ENCODE peak calls at places on chromosome 16, in five cellular contexts. T, J, D, P and Q are unnamed samples.

GRCh38 chr16:68416057-68417046 is 32.0 kb downstream of the SMPD3 start:
- DNase-seq in J (no peak), T (no peak), P (no peak), D (no peak), Q (no peak)

GRCh38 chr16:22192261-22193133 is 13.6 kb upstream of the EEF2K start:
- DNase-seq in D (no peak), T (no peak), P (no peak), J (peak; percentile 87), Q (no peak)

GRCh38 chr16:29701214-29701555 is 22.2 kb downstream of the QPRT start:
- DNase-seq in J (no peak), P (no peak), D (no peak), T (no peak), Q (no peak)

GRCh38 chr16:72877374-72878028 is 170.4 kb downstream of the ZFHX3 start:
- DNase-seq in P (no peak), D (peak; percentile 68), T (peak; percentile 58), J (peak; percentile 85), Q (no peak)

GRCh38 chr16:74998481-74999207 is at the start of gene ZNRF1:
- DNase-seq in T (no peak), J (peak; percentile 78), P (peak; percentile 93), D (peak; percentile 79), Q (peak; percentile 37)

GRCh38 chr16:17743158-17743557 is 272.4 kb upstream of the XYLT1 start:
- DNase-seq in P (no peak), J (no peak), T (no peak), D (no peak), Q (no peak)

GRCh38 chr16:50386139-50386538 is 17.4 kb upstream of the BRD7 start:
- DNase-seq in D (no peak), P (no peak), T (no peak), J (no peak), Q (peak; percentile 61)

GRCh38 chr16:19284207-19284606 is 1.3 kb upstream of the CLEC19A start:
- DNase-seq in J (peak; percentile 88), T (no peak), P (no peak), D (peak; percentile 65), Q (peak; percentile 85)

GRCh38 chr16:81448154-81449131 is 3.8 kb downstream of the CMIP start:
- DNase-seq in J (peak; percentile 45), P (no peak), T (no peak), D (no peak), Q (no peak)

GRCh38 chr16:69367980-69368379 is 16.4 kb upstream of the TMED6 start:
- DNase-seq in T (no peak), P (no peak), J (no peak), D (no peak), Q (no peak)

GRCh38 chr16:52466998-52467397 is 79.9 kb downstream of the TOX3 start:
- DNase-seq in J (no peak), T (no peak), P (no peak), D (no peak), Q (peak; percentile 42)

GRCh38 chr16:28914325-28914724 is 10.7 kb downstream of the RABEP2 start:
- DNase-seq in J (no peak), P (no peak), D (no peak), T (no peak), Q (no peak)

GRCh38 chr16:29943846-29944669 is 17.8 kb upstream of the TMEM219 start:
- DNase-seq in T (peak; percentile 95), D (peak; percentile 77), J (peak; percentile 97), P (no peak), Q (peak; percentile 89)

GRCh38 chr16:31371008-31371407 is 16.0 kb downstream of the ITGAX start:
- DNase-seq in J (no peak), D (no peak), P (no peak), T (no peak), Q (no peak)

GRCh38 chr16:22232277-22233049 is 26.4 kb downstream of the EEF2K start:
- DNase-seq in J (peak; percentile 72), P (no peak), D (peak; percentile 62), T (no peak), Q (no peak)

GRCh38 chr16:8644513-8645140 is 23.1 kb downstream of the METTL22 start:
- DNase-seq in P (no peak), J (no peak), D (no peak), T (no peak), Q (no peak)

GRCh38 chr16:27199747-27200146 is 3.6 kb upstream of the KDM8 start:
- DNase-seq in T (no peak), D (no peak), P (peak; percentile 73), J (peak; percentile 42), Q (no peak)

GRCh38 chr16:51392651-51393187 is 241.6 kb upstream of the SALL1 start:
- DNase-seq in J (peak; percentile 33), T (peak; percentile 51), P (no peak), D (no peak), Q (no peak)

GRCh38 chr16:58187657-58188430 is 10.1 kb downstream of the CSNK2A2 start:
- DNase-seq in P (no peak), J (no peak), T (no peak), D (no peak), Q (no peak)

GRCh38 chr16:57277586-57277985 is 6.9 kb downstream of the PLLP start:
- DNase-seq in T (no peak), P (no peak), J (peak; percentile 96), D (peak; percentile 91), Q (no peak)

GRCh38 chr16:88688013-88688778 is 1.9 kb upstream of the SNAI3 start:
- DNase-seq in D (no peak), T (no peak), P (no peak), J (no peak), Q (no peak)

GRCh38 chr16:88528902-88529318 is 41.3 kb upstream of the ZC3H18 start:
- DNase-seq in D (no peak), P (no peak), J (no peak), T (no peak), Q (no peak)